ENCODE peak calls at places on chromosomes 12 and 14, in nine cellular contexts. K is fibroblast of lung, L is WERI-Rb-1, Z is uterus, S is left ventricle myocardium inferior, F is AG04450, T is right atrium auricular region, V is ascending aorta, N is OCI-LY7. D is an unnamed sample.

GRCh38 chr12:120529641-120530314 is 820 bp upstream of the COQ5 start:
- DNase-seq in V (no peak), F (no peak), L (peak; percentile 41), T (no peak), N (peak; percentile 21), K (peak; percentile 57), Z (no peak), S (no peak), D (no peak)

GRCh38 chr14:101369916-101370592 is 191.2 kb upstream of the DIO3 start:
- DNase-seq in L (no peak), T (no peak), V (no peak), N (no peak), S (no peak), F (no peak), Z (peak; percentile 15), K (no peak), D (no peak)

GRCh38 chr12:29741342-29742241 is 42.1 kb downstream of the TMTC1 start:
- DNase-seq in V (no peak), L (no peak), F (no peak), Z (no peak), K (peak; percentile 93), S (no peak), T (no peak), N (no peak), D (no peak)

GRCh38 chr12:42798811-42799438 is 209.4 kb upstream of the PRICKLE1 start:
- DNase-seq in K (peak; percentile 83), L (no peak), T (no peak), F (peak; percentile 30), N (no peak), Z (no peak), S (no peak), V (no peak), D (no peak)

GRCh38 chr12:124162151-124163110 is 132.5 kb upstream of the RFLNA start:
- DNase-seq in S (no peak), K (no peak), V (no peak), Z (no peak), F (no peak), T (no peak), N (peak; percentile 11), L (no peak), D (no peak)

GRCh38 chr12:51635371-51635770 is 44.3 kb downstream of the SCN8A start:
- DNase-seq in V (no peak), F (no peak), T (no peak), K (peak; percentile 61), N (no peak), L (no peak), Z (no peak), S (no peak), D (no peak)

GRCh38 chr14:31994391-31995033 is 82.6 kb upstream of the ARHGAP5 start:
- DNase-seq in L (no peak), T (no peak), V (no peak), N (no peak), F (no peak), Z (no peak), K (peak; percentile 82), S (no peak), D (no peak)

GRCh38 chr12:121712462-121713256 is at the start of gene TMEM120B:
- DNase-seq in V (peak; percentile 88), K (peak; percentile 63), Z (peak; percentile 80), T (peak; percentile 87), N (peak; percentile 84), L (peak; percentile 83), S (peak; percentile 86), F (no peak), D (peak; percentile 93)

GRCh38 chr12:45336331-45336730 is 120.4 kb downstream of the ANO6 start:
- DNase-seq in Z (no peak), N (no peak), S (no peak), L (no peak), K (peak; percentile 98), F (peak; percentile 93), V (no peak), T (no peak), D (no peak)

GRCh38 chr12:124952295-124952694 is 36.6 kb downstream of the DHX37 start:
- DNase-seq in N (no peak), L (no peak), T (no peak), Z (no peak), K (no peak), S (no peak), V (no peak), F (no peak), D (no peak)

GRCh38 chr12:52155048-52155868 is 36.6 kb downstream of the KRT80 start:
- DNase-seq in L (no peak), F (no peak), Z (no peak), V (no peak), K (no peak), N (no peak), T (no peak), S (no peak), D (no peak)

GRCh38 chr14:93683241-93683640 is 105.0 kb downstream of the PRIMA1 start:
- DNase-seq in S (no peak), Z (no peak), L (no peak), N (peak; percentile 49), F (no peak), V (no peak), K (no peak), T (no peak), D (no peak)

GRCh38 chr12:66688836-66689439 is 10.1 kb upstream of the GRIP1 start:
- DNase-seq in V (no peak), T (no peak), Z (no peak), N (peak; percentile 90), S (no peak), L (peak; percentile 66), K (peak; percentile 25), F (no peak), D (no peak)

GRCh38 chr12:93135286-93136239 is 206.5 kb upstream of the EEA1 start:
- DNase-seq in T (no peak), S (no peak), L (no peak), Z (no peak), N (no peak), K (peak; percentile 20), V (no peak), F (no peak), D (no peak)

GRCh38 chr12:2284857-2285256 is 232.1 kb downstream of the CACNA1C start:
- DNase-seq in V (peak; percentile 88), F (no peak), K (peak; percentile 79), N (peak; percentile 87), L (peak; percentile 84), Z (peak; percentile 72), T (peak; percentile 85), S (peak; percentile 86), D (peak; percentile 89)

GRCh38 chr14:23160924-23161522 is 22.4 kb downstream of the SLC7A8 start:
- DNase-seq in S (no peak), Z (peak; percentile 64), L (no peak), V (peak; percentile 72), F (peak; percentile 30), T (peak; percentile 67), K (peak; percentile 86), N (no peak), D (peak; percentile 36)
- H3K4me3 ChIP-seq in S (no peak overlapping the region), Z (no peak overlapping the region), L (no peak overlapping the region), V (no peak overlapping the region), F (no peak overlapping the region), T (no peak overlapping the region), K (peak overlapping the region; percentile 20), N (no peak overlapping the region), D (no peak overlapping the region)

DNA sequence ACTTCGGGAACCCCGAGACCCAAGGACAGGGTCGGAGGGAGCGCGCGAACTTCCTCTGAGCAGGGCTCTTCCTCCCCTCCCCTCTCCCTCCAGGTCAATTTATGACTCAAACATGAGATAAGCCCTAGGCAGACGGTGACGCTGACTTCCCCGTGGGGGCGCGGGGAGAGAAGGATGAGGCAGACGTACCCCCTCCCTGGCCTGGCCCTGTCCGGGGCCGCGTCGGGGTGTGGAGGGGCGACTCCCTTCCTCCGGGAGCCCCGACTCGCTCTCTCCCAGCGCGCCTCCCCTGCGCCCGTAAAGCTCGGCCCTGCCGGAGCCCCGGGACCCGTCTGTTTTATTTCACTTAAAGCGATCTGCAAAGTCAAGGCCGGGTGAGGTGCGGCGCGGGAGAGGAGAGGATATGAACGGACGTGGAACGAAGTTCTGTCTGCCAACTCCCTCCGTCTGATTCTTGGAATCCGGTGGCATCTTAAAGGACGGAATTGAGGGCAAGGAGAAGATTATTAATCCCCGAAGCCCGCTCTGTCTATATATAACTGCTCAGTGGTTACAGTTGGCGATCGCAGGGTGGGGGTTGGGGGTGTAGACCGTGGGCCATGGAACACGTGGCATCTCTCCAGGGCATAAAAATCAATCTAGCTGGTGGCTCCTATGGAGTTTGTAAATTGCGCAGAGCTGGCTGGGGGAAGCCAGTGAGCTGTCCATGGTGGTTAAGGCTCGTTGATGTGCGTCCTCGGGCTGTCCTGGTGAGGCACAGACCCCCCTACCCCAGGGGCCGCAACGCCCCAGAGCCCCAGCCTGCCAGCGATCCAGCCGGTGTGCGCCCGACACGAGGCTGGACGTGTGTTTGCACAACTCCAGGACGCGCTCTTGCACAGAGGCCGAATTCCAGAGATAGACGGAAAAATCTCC is 2.9 kb upstream of the PTHLH start:
- DNase-seq in K (peak; percentile 73), Z (no peak), S (no peak), N (no peak), F (no peak), T (no peak), L (peak; percentile 9), V (no peak), D (no peak)
- H3K27ac ChIP-seq in K (no peak overlapping the region), Z (no peak overlapping the region), S (no peak overlapping the region), N (no peak overlapping the region), F (no peak overlapping the region), T (no peak overlapping the region), L (no peak overlapping the region), V (no peak overlapping the region), D (no peak overlapping the region)

DNA sequence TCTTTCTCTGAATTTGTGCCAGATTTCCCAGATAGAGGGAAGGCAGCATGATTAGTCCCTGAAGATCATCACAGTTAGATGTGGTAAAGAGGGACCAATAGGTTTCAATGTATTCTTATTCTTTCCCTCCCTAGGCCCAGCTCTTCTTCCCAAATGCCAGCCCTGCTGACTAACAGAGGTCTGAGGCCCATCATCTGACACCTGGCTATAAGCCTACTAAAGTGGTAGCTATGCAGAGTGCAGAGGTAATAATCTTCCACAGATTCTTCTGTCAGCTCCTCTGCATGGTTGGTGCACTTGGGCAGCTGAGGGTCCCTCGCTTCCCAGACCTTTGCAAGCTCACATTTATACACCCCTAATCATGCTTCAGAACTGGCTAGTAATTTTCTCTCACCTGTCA is 63.7 kb upstream of the PZP start:
- DNase-seq in L (no peak), Z (no peak), K (no peak), S (no peak), V (no peak), F (no peak), N (no peak), T (no peak), D (no peak)
- TF ChIP-seq CTCF in L (no peak), Z (no peak), K (no peak), S (no peak), V (no peak), F (no peak), N (no peak), T (no peak), D (no peak)

DNA sequence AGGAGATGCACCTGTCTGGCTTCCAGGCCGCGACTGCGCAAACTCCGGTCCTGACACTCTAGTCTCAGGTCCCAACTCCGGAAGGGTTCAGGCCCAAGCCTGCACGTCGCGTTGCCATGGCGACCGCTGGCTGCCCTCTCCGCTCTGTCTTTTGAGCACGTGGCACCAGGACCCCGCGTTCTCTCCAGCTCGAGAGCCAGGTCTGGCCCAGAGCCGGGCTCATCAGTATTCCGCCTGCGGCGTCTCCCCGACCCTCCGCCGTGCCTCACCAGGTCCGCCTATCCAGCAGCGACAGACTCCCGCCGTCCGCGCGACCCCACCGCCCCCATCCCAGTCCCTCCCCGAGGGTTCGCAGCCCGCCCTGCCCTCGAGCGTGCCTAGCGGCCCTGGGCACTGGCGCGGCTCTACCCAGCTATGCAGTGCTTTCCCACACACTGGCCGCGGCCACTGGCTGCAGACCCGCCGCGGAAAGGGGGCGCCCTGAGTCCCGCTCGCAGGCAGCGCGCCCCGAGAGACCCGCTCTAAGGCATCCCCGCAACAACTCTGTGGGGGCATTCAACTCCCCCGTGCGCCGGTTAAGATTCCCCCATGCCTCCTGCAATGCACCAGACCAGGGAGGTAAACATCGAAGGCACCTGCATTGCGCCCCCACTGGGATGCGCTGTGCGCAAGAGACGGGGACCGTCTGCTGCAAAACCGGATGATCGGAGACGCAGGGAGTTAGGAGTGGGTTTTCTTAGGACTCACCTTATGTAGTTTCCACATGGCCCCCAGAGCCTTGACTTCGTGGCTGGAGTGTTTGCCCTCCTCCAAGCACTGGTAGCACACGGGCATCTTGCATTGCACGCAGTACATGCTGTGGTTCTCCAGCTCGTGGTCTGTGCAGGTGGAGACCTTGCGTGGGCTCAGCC is 1.3 kb downstream of the TRIM9 start:
- DNase-seq in F (no peak), N (peak; percentile 23), V (peak; percentile 63), K (peak; percentile 20), Z (peak; percentile 38), T (no peak), S (peak; percentile 23), L (peak; percentile 79), D (no peak)
- H3K4me3 ChIP-seq in F (no peak overlapping the region), N (peak overlapping the region; percentile 70), V (peak overlapping the region; percentile 73), K (peak overlapping the region; percentile 9), Z (peak overlapping the region; percentile 59), T (no peak overlapping the region), S (peak overlapping the region; percentile 77), L (peak overlapping the region; percentile 69), D (peak overlapping the region; percentile 50)

D was measured in tibial artery.